ENCODE peak calls at places on chromosomes 1 and 21, in eight cellular contexts. A is neural progenitor cell; M is nephron progenitor cell; O is effector memory CD8-positive, alpha-beta T cell; K is HCEC 1CT; R is CD8-positive, alpha-beta T cell; Q is NCI-H146; U is RPMI8226. V is an unnamed sample.

GRCh38 chr1:43861985-43862735 is 71.4 kb upstream of the ARTN start:
- DNase-seq in A (no peak), M (no peak), O (no peak), K (no peak), R (no peak), Q (no peak), U (no peak), V (no peak)

GRCh38 chr1:153953859-153954365 is 4.5 kb downstream of the CRTC2 start:
- DNase-seq in A (no peak), M (no peak), O (no peak), K (no peak), R (no peak), Q (no peak), U (no peak), V (no peak)

GRCh38 chr21:45364464-45365185 is 40.3 kb upstream of the COL18A1 start:
- DNase-seq in A (peak; percentile 25), M (no peak), O (no peak), K (peak; percentile 67), R (no peak), Q (no peak), U (no peak), V (no peak)

GRCh38 chr1:112358798-112359408 is 37.1 kb upstream of the CTTNBP2NL start:
- DNase-seq in A (peak; percentile 65), M (peak; percentile 49), O (peak; percentile 13), K (peak; percentile 51), R (no peak), Q (peak; percentile 55), U (peak; percentile 14), V (peak; percentile 18)

GRCh38 chr1:29579821-29580425 is 343.6 kb downstream of the PTPRU start:
- DNase-seq in A (no peak), M (no peak), O (no peak), K (no peak), R (no peak), Q (no peak), U (no peak), V (no peak)

GRCh38 chr1:186503210-186503609 is 42.3 kb upstream of the PDC start:
- DNase-seq in A (no peak), M (no peak), O (no peak), K (peak; percentile 13), R (no peak), Q (no peak), U (no peak), V (no peak)

GRCh38 chr1:6471086-6471841 is 5.3 kb upstream of the TNFRSF25 start:
- DNase-seq in A (no peak), M (no peak), O (no peak), K (no peak), R (no peak), Q (no peak), U (no peak), V (no peak)

GRCh38 chr1:112262301-112262700 is 133.7 kb upstream of the CTTNBP2NL start:
- DNase-seq in A (no peak), M (no peak), O (no peak), K (no peak), R (no peak), Q (no peak), U (no peak), V (no peak)

GRCh38 chr1:36014722-36015220 is 69.1 kb upstream of the TEKT2 start:
- DNase-seq in A (no peak), M (no peak), O (no peak), K (peak; percentile 16), R (no peak), Q (no peak), U (no peak), V (no peak)

GRCh38 chr1:167298328-167298727 is 77.6 kb downstream of the POU2F1 start:
- DNase-seq in A (no peak), M (no peak), O (no peak), K (peak; percentile 11), R (no peak), Q (no peak), U (no peak), V (no peak)

GRCh38 chr1:82388679-82389078 is 587.9 kb downstream of the ADGRL2 start:
- DNase-seq in A (no peak), M (no peak), O (no peak), K (no peak), R (no peak), Q (no peak), U (peak; percentile 89), V (peak; percentile 67)

GRCh38 chr1:169051171-169051570 is 55.3 kb upstream of the ATP1B1 start:
- DNase-seq in A (no peak), M (no peak), O (no peak), K (no peak), R (no peak), Q (no peak), U (no peak), V (no peak)